ENCODE peak calls at places on chromosomes 4 and X, in eight cellular contexts. W is CD8-positive, alpha-beta memory T cell; R is aorta; I is body of pancreas; L is thoracic aorta; U is naive thymus-derived CD4-positive, alpha-beta T cell; D is cardiac muscle cell; X is breast epithelium. G is an unnamed sample.

GRCh38 chr4:153963216-153963615 is 174.3 kb upstream of the SFRP2 start:
- DNase-seq in W (no peak), R (no peak), I (no peak), L (no peak), U (no peak), D (no peak), X (no peak), G (no peak)

GRCh38 chrX:100265179-100265578 is 144.9 kb downstream of the PCDH19 start:
- DNase-seq in W (no peak), R (no peak), I (no peak), L (no peak), U (no peak), D (no peak), X (no peak), G (no peak)

GRCh38 chrX:155134255-155134654 is 62.9 kb downstream of the BRCC3 start:
- DNase-seq in W (no peak), R (no peak), I (no peak), L (no peak), U (no peak), D (no peak), X (no peak), G (no peak)

GRCh38 chr4:101669832-101670188 is 120.7 kb upstream of the BANK1 start:
- DNase-seq in W (no peak), R (no peak), I (no peak), L (no peak), U (no peak), D (no peak), X (no peak), G (no peak)

GRCh38 chrX:23616361-23616760 is 50.9 kb upstream of the PRDX4 start:
- DNase-seq in W (no peak), R (no peak), I (no peak), L (no peak), U (no peak), D (peak), X (no peak), G (no peak)

GRCh38 chr4:104382961-104383360 is 111.7 kb downstream of the CXXC4 start:
- DNase-seq in W (no peak), R (no peak), I (no peak), L (no peak), U (no peak), D (no peak), X (no peak), G (no peak)

GRCh38 chrX:109475174-109475891 is 6.6 kb downstream of the GUCY2F start:
- DNase-seq in W (no peak), R (peak), I (peak), L (no peak), U (no peak), D (peak), X (peak), G (peak)

GRCh38 chr4:9898596-9899345 is 117.3 kb downstream of the DRD5 start:
- DNase-seq in W (no peak), R (peak), I (no peak), L (no peak), U (no peak), D (peak), X (no peak), G (peak)

GRCh38 chr4:67754288-67754687 is at the start of gene GNRHR:
- DNase-seq in W (no peak), R (no peak), I (no peak), L (no peak), U (no peak), D (no peak), X (no peak), G (no peak)

GRCh38 chr4:20838476-20838875 is 138.2 kb downstream of the PACRGL start:
- DNase-seq in W (no peak), R (no peak), I (no peak), L (no peak), U (no peak), D (no peak), X (no peak), G (no peak)

GRCh38 chrX:113212052-113212451 is 371.4 kb upstream of the AMOT start:
- DNase-seq in W (no peak), R (no peak), I (no peak), L (no peak), U (no peak), D (no peak), X (no peak), G (no peak)

GRCh38 chrX:110044531-110045249 is 41.8 kb downstream of the TMEM164 start:
- DNase-seq in W (no peak), R (no peak), I (no peak), L (no peak), U (no peak), D (no peak), X (no peak), G (no peak)

GRCh38 chr4:1087371-1087770 is 26.0 kb downstream of the RNF212 start:
- DNase-seq in W (no peak), R (no peak), I (no peak), L (no peak), U (no peak), D (no peak), X (peak), G (no peak)

GRCh38 chr4:113173132-113173531 is 123.7 kb downstream of the ANK2 start:
- DNase-seq in W (no peak), R (no peak), I (no peak), L (no peak), U (no peak), D (no peak), X (no peak), G (no peak)

GRCh38 chr4:149638073-149638472 is 177.6 kb downstream of the IQCM start:
- DNase-seq in W (no peak), R (no peak), I (no peak), L (no peak), U (no peak), D (no peak), X (no peak), G (no peak)

GRCh38 chr4:126583509-126583908 is 1049.2 kb upstream of the INTU start:
- DNase-seq in W (no peak), R (no peak), I (no peak), L (no peak), U (no peak), D (peak), X (no peak), G (peak)

GRCh38 chr4:2330119-2331042 is 68.5 kb upstream of the MXD4 start:
- DNase-seq in W (no peak), R (peak), I (no peak), L (no peak), U (no peak), D (peak), X (no peak), G (no peak)

GRCh38 chr4:152508386-152508785 is 27.5 kb downstream of the FBXW7 start:
- DNase-seq in W (no peak), R (no peak), I (no peak), L (no peak), U (no peak), D (no peak), X (no peak), G (no peak)

GRCh38 chr4:114642173-114642780 is 43.7 kb downstream of the UGT8 start:
- DNase-seq in W (no peak), R (no peak), I (no peak), L (no peak), U (no peak), D (no peak), X (no peak), G (no peak)

GRCh38 chr4:64713256-64713840 is 304.1 kb upstream of the TECRL start:
- DNase-seq in W (no peak), R (no peak), I (no peak), L (no peak), U (no peak), D (peak), X (no peak), G (no peak)

GRCh38 chr4:92031825-92032224 is 271.9 kb upstream of the GRID2 start:
- DNase-seq in W (no peak), R (no peak), I (peak), L (no peak), U (no peak), D (no peak), X (no peak), G (no peak)

GRCh38 chrX:131854586-131854985 is 168.5 kb upstream of the STK26 start:
- DNase-seq in W (no peak), R (no peak), I (no peak), L (no peak), U (peak), D (peak), X (no peak), G (no peak)

GRCh38 chr4:145545538-145546224 is 64.0 kb downstream of the SMAD1 start:
- DNase-seq in W (no peak), R (no peak), I (peak), L (no peak), U (no peak), D (peak), X (no peak), G (no peak)

GRCh38 chr4:74311696-74312313 is 3.5 kb downstream of the EPGN start:
- DNase-seq in W (no peak), R (no peak), I (peak), L (no peak), U (peak), D (peak), X (no peak), G (no peak)

GRCh38 chr4:119087656-119088055 is 48.0 kb upstream of the MYOZ2 start:
- DNase-seq in W (no peak), R (no peak), I (no peak), L (no peak), U (no peak), D (no peak), X (no peak), G (no peak)

GRCh38 chr4:44661940-44662622 is 10.7 kb upstream of the YIPF7 start:
- DNase-seq in W (no peak), R (no peak), I (no peak), L (no peak), U (no peak), D (no peak), X (no peak), G (no peak)

GRCh38 chr4:18033111-18034085 is 11.8 kb upstream of the LCORL start:
- DNase-seq in W (no peak), R (no peak), I (no peak), L (no peak), U (no peak), D (peak), X (no peak), G (no peak)

GRCh38 chr4:188107931-188108843 is 1.2 kb downstream of the TRIML2 start:
- DNase-seq in W (no peak), R (no peak), I (no peak), L (no peak), U (no peak), D (no peak), X (no peak), G (peak)

GRCh38 chrX:68829594-68830485 is 1.0 kb downstream of the EFNB1 start:
- DNase-seq in W (no peak), R (no peak), I (peak), L (no peak), U (no peak), D (peak), X (no peak), G (peak)

GRCh38 chrX:111168314-111168713 is 72.3 kb downstream of the PAK3 start:
- DNase-seq in W (no peak), R (no peak), I (no peak), L (no peak), U (no peak), D (peak), X (no peak), G (peak)

DNA sequence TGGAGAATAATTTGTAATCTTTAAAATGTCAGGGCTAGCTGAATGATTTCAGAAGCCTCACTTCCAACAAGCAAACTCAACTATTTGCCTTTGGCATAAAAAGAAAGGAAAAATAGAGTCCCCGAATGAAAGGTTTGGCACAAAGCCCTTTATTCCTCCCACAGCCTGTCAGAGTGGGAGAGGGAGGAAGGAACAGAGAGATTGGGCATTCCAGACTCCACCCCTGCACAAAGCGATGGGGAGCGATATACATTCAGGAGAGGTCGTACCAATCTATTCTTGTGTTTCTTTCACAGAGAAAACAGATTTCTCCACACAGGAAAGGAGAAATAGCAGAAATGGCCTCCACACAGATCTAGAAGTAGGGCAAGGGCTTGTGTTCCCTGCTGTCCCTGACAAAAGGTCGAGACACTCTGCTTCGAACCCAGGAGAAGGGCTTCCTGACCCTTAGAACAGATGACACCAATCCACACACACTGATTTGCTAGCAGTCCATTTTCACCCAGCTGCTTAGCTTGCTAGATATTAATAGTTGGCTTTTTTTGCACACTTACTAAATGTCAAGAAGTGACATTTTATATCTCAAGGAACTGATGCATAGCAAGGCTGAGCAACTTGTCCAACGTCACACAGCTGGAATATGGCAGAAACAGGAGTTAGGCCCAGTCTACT is 197.4 kb downstream of the MAML3 start:
- DNase-seq in W (no peak), R (no peak), I (no peak), L (no peak), U (no peak), D (peak), X (no peak), G (no peak)
- H3K27ac ChIP-seq in W (no peak), R (no peak), I (peak), L (peak), U (no peak), D (peak), X (peak), G (no peak)

GRCh38 chrX:108070891-108071290 is 20.5 kb downstream of the PSMD10 start:
- DNase-seq in W (no peak), R (no peak), I (no peak), L (no peak), U (no peak), D (peak), X (no peak), G (no peak)
- H3K27ac ChIP-seq in W (no peak), R (no peak), I (no peak), L (no peak), U (no peak), D (no peak), X (no peak), G (no peak)

GRCh38 chrX:47658684-47659515 is at the start of gene UXT:
- DNase-seq in W (peak), R (peak), I (peak), L (peak), U (peak), D (peak), X (peak), G (peak)
- H3K27ac ChIP-seq in W (peak), R (no peak), I (peak), L (peak), U (peak), D (peak), X (peak), G (peak)

DNA sequence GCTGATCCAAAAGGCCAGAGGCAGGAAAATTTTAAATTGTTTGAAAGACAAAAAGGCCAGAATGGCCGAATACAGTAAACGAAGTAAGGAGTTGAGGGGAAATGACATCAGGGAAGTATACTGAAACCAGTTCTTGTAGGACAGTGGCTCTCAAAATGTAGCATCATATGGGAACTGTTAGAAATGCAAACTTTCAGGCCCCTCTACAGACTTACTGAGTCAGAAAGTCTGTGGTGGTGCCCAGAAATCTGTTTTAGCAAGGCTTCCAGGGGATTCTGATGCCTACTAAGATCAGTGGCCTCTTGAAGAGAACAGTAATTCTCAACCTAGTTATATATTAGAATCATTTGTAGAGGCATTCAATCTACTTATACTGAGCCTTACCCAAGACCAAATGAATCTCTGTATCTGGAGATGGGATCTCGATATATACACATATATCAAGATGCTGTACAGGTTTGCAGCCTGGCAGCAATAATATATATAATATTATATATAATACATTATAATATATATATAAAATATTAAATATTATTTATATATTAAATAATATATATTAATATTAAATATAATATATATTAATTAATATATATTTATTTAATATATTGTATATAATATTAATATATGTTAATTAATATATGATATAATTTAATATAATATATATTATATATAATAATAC is 39.7 kb downstream of the ADAMTS3 start:
- DNase-seq in W (no peak), R (no peak), I (no peak), L (no peak), U (no peak), D (no peak), X (no peak), G (no peak)
- H3K27ac ChIP-seq in W (no peak), R (no peak), I (no peak), L (no peak), U (no peak), D (no peak), X (no peak), G (no peak)

GRCh38 chr4:164648849-164649212 is 105.1 kb upstream of the SMIM31 start:
- DNase-seq in W (no peak), R (no peak), I (no peak), L (no peak), U (no peak), D (no peak), X (no peak), G (no peak)

DNA sequence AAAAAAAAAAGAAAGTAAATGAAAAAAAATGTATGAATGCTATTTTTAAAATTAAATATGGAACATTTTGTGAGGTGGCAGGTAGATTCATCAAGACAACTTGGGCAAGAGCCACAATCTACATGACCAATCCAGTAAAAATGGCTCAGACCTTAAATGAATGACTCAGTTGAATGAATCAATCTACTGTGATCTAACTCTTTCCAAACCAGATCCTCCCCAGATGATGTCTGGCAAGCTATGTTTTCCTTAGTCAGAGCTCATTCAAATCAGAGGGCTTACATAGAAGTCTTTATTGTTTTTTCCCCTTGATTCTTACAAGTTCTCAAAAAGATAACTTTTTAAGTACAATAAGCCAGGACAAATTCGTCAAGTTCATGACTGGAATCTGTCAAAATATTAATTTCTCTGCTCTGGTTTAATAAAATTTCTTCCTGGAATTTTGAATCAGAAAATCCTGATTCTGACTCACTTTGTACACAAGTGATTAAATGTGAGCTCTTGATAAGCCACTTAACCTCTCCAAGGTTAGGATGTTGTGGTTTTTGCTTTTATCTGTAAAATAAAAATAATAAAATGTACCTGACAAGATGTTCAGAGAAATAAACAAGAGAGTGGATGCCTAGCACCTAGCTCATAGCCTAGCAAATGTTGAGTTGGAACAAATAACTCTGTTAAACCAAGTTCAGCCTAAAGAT is 105.6 kb upstream of the SMIM31 start:
- DNase-seq in W (no peak), R (no peak), I (no peak), L (no peak), U (no peak), D (no peak), X (no peak), G (no peak)
- H3K27ac ChIP-seq in W (no peak), R (no peak), I (no peak), L (no peak), U (no peak), D (no peak), X (no peak), G (no peak)

GRCh38 chr4:8228319-8229250 is 29.5 kb downstream of the SH3TC1 start:
- DNase-seq in W (peak), R (peak), I (peak), L (no peak), U (peak), D (peak), X (no peak), G (no peak)

GRCh38 chr4:8227201-8227770 is 28.2 kb downstream of the SH3TC1 start:
- DNase-seq in W (no peak), R (no peak), I (no peak), L (no peak), U (no peak), D (no peak), X (no peak), G (no peak)

GRCh38 chr4:8225704-8226443 is 26.8 kb downstream of the SH3TC1 start:
- DNase-seq in W (no peak), R (no peak), I (no peak), L (no peak), U (no peak), D (no peak), X (no peak), G (peak)

GRCh38 chr4:8229341-8229975 is 30.4 kb downstream of the SH3TC1 start:
- DNase-seq in W (no peak), R (no peak), I (no peak), L (no peak), U (no peak), D (no peak), X (no peak), G (no peak)

GRCh38 chr4:8227771-8228318 is 28.8 kb downstream of the SH3TC1 start:
- DNase-seq in W (no peak), R (no peak), I (no peak), L (no peak), U (no peak), D (no peak), X (no peak), G (no peak)
- H3K27ac ChIP-seq in W (no peak), R (no peak), I (peak), L (no peak), U (peak), D (no peak), X (peak), G (no peak)

GRCh38 chrX:153774576-153775292 is 6.1 kb upstream of the SRPK3 start:
- DNase-seq in W (no peak), R (peak), I (peak), L (no peak), U (no peak), D (no peak), X (no peak), G (no peak)
- H3K27ac ChIP-seq in W (no peak), R (no peak), I (no peak), L (no peak), U (no peak), D (no peak), X (no peak), G (no peak)

GRCh38 chr4:105551968-105552746 is at the start of gene ARHGEF38:
- DNase-seq in W (no peak), R (no peak), I (peak), L (no peak), U (no peak), D (peak), X (peak), G (peak)
- H3K27ac ChIP-seq in W (no peak), R (no peak), I (peak), L (no peak), U (no peak), D (no peak), X (peak), G (no peak)

DNA sequence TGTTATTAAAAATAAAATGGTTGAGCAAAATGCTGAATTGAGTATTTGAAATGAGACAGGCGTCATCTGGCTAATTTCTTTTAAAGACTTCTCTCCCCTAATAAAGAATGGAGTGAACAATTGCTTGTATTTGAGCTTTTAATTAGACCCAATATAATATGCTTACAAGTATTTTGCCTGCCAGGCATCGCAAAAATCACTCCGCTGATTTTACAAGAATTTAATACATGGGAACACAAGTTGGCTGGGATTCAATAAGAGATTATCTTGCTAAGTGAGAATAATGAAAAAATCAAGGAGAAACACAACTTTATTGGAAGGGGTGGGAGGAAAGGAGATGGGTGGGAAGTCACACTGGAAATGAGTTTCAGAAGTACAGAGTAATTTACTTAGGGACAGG is 52.3 kb downstream of the KLF3 start:
- DNase-seq in W (no peak), R (no peak), I (no peak), L (no peak), U (no peak), D (no peak), X (no peak), G (no peak)
- H3K27ac ChIP-seq in W (no peak), R (no peak), I (no peak), L (no peak), U (no peak), D (no peak), X (no peak), G (no peak)

GRCh38 chr4:184400375-184400870 is 73.9 kb downstream of the IRF2 start:
- DNase-seq in W (no peak), R (peak), I (no peak), L (peak), U (no peak), D (peak), X (no peak), G (no peak)
- H3K27ac ChIP-seq in W (no peak), R (no peak), I (no peak), L (peak), U (no peak), D (no peak), X (peak), G (no peak)

G was measured in endodermal cell.